ENCODE peak calls at places on chromosome 2, in six cellular contexts. M, U, O, N, A and Q are unnamed samples.

GRCh38 chr2:59734743-59735142 is 818.7 kb downstream of the BCL11A start:
- DNase-seq in A (no peak), M (no peak), O (no peak), N (no peak), U (no peak), Q (no peak)

GRCh38 chr2:232532406-232532805 is 6.4 kb downstream of the CHRND start:
- DNase-seq in U (no peak), A (no peak), O (no peak), M (no peak), N (no peak), Q (no peak)

GRCh38 chr2:151947524-151948165 is 119.4 kb upstream of the ARL5A start:
- DNase-seq in M (peak), O (peak), A (no peak), N (no peak), U (no peak), Q (no peak)

GRCh38 chr2:101782427-101782792 is 84.9 kb downstream of the MAP4K4 start:
- DNase-seq in N (no peak), M (no peak), O (no peak), A (no peak), U (no peak), Q (no peak)

GRCh38 chr2:218832081-218832480 is 478 bp upstream of the PRKAG3 start:
- DNase-seq in U (no peak), A (no peak), M (no peak), N (no peak), O (no peak), Q (no peak)

GRCh38 chr2:182379235-182379634 is 47.6 kb downstream of the PDE1A start:
- DNase-seq in U (no peak), A (no peak), N (no peak), O (peak), M (no peak), Q (no peak)

GRCh38 chr2:228447266-228447915 is 265.9 kb upstream of the SPHKAP start:
- DNase-seq in A (no peak), O (no peak), N (no peak), M (no peak), U (no peak), Q (no peak)

GRCh38 chr2:61736982-61737381 is 116.9 kb downstream of the FAM161A start:
- DNase-seq in N (no peak), O (no peak), A (no peak), M (no peak), U (no peak), Q (no peak)

GRCh38 chr2:60565472-60565871 is 12.0 kb upstream of the BCL11A start:
- DNase-seq in N (no peak), O (no peak), A (no peak), M (no peak), U (no peak), Q (no peak)

GRCh38 chr2:207230261-207231105 is 64.7 kb upstream of the KLF7 start:
- DNase-seq in U (no peak), N (no peak), O (peak), M (no peak), A (no peak), Q (no peak)

GRCh38 chr2:37869756-37870155 is 55.3 kb upstream of the RMDN2 start:
- DNase-seq in O (no peak), N (no peak), M (no peak), U (no peak), A (no peak), Q (no peak)

GRCh38 chr2:8457092-8457481 is 224.8 kb upstream of the ID2 start:
- DNase-seq in M (no peak), U (no peak), N (peak), A (no peak), O (no peak), Q (no peak)

GRCh38 chr2:1599301-1600085 is 144.8 kb downstream of the PXDN start:
- DNase-seq in U (no peak), M (no peak), O (no peak), N (no peak), A (no peak), Q (no peak)

GRCh38 chr2:101231937-101232336 is 20.7 kb upstream of the CNOT11 start:
- DNase-seq in A (no peak), N (no peak), M (no peak), O (no peak), U (no peak), Q (no peak)

GRCh38 chr2:195118276-195118675 is 538.8 kb upstream of the SLC39A10 start:
- DNase-seq in A (no peak), M (no peak), U (no peak), O (no peak), N (no peak), Q (no peak)

GRCh38 chr2:3160751-3161330 is 216.8 kb downstream of the EIPR1 start:
- DNase-seq in A (no peak), U (no peak), N (no peak), M (no peak), O (no peak), Q (no peak)

GRCh38 chr2:76599732-76600368 is 889.1 kb upstream of the GCFC2 start:
- DNase-seq in A (peak), O (peak), N (peak), U (peak), M (peak), Q (no peak)

GRCh38 chr2:198710562-198710961 is 747.2 kb downstream of the SATB2 start:
- DNase-seq in A (no peak), O (no peak), M (no peak), U (no peak), N (no peak), Q (no peak)

GRCh38 chr2:136257893-136258292 is 139.9 kb upstream of the CXCR4 start:
- DNase-seq in M (no peak), O (no peak), U (no peak), N (no peak), A (no peak), Q (no peak)

GRCh38 chr2:170895023-170895759 is 33.9 kb upstream of the GORASP2 start:
- DNase-seq in O (no peak), U (no peak), N (no peak), M (no peak), A (no peak), Q (no peak)

GRCh38 chr2:230899287-230899686 is 25.8 kb downstream of the GPR55 start:
- DNase-seq in U (no peak), O (no peak), N (no peak), M (peak), A (no peak), Q (peak)

GRCh38 chr2:167017021-167017420 is 128.7 kb downstream of the XIRP2 start:
- DNase-seq in A (no peak), M (no peak), O (no peak), U (no peak), N (no peak), Q (no peak)

GRCh38 chr2:20496069-20496468 is 49.2 kb downstream of the RHOB start:
- DNase-seq in A (no peak), O (no peak), M (no peak), N (no peak), U (no peak), Q (no peak)

GRCh38 chr2:113679457-113679856 is 52.4 kb downstream of the RABL2A start:
- DNase-seq in O (no peak), M (no peak), A (no peak), N (no peak), U (no peak), Q (no peak)

GRCh38 chr2:37453024-37453423 is 108.6 kb downstream of the QPCT start:
- DNase-seq in A (no peak), U (no peak), M (no peak), O (peak), N (no peak), Q (no peak)

GRCh38 chr2:241015439-241015838 is 17.0 kb downstream of the SNED1 start:
- DNase-seq in N (no peak), O (no peak), U (no peak), A (peak), M (peak), Q (peak)

GRCh38 chr2:240480834-240481623 is 45.6 kb downstream of the GPC1 start:
- DNase-seq in U (no peak), N (no peak), O (no peak), A (no peak), M (no peak), Q (peak)

GRCh38 chr2:96501471-96501874 is 3.7 kb downstream of the NEURL3 start:
- DNase-seq in A (no peak), N (peak), U (no peak), O (peak), M (no peak), Q (peak)

GRCh38 chr2:2021995-2022394 is 277.7 kb upstream of the PXDN start:
- DNase-seq in M (no peak), U (no peak), A (no peak), O (no peak), N (no peak), Q (peak)

GRCh38 chr2:207385076-207385475 is 144.7 kb upstream of the CREB1 start:
- DNase-seq in A (no peak), M (no peak), U (no peak), N (no peak), O (no peak), Q (no peak)

GRCh38 chr2:189609423-189609816 is 28.8 kb upstream of the SLC40A1 start:
- DNase-seq in N (no peak), M (no peak), U (no peak), A (no peak), O (no peak), Q (no peak)

GRCh38 chr2:237210297-237210696 is 124.6 kb downstream of the COPS8 start:
- DNase-seq in A (no peak), M (no peak), N (no peak), O (no peak), U (no peak), Q (peak)

GRCh38 chr2:199381531-199381930 is 76.2 kb downstream of the SATB2 start:
- DNase-seq in U (no peak), M (no peak), N (no peak), A (no peak), O (no peak), Q (no peak)

GRCh38 chr2:127041259-127041970 is 65.5 kb downstream of the BIN1 start:
- DNase-seq in N (no peak), O (no peak), A (no peak), M (no peak), U (no peak), Q (no peak)
- TF ChIP-seq CTCF in N (no peak), O (no peak), A (no peak), M (no peak), U (no peak), Q (no peak)

GRCh38 chr2:108034843-108035242 is 48.5 kb downstream of the SLC5A7 start:
- DNase-seq in M (no peak), O (no peak), A (no peak), U (no peak), N (no peak), Q (no peak)
- TF ChIP-seq CTCF in M (peak), O (no peak), A (no peak), U (no peak), N (no peak), Q (peak)

GRCh38 chr2:25714740-25715139 is 41.4 kb upstream of the DTNB start:
- DNase-seq in N (no peak), U (no peak), O (no peak), A (no peak), M (no peak), Q (no peak)
- TF ChIP-seq CTCF in N (no peak), U (no peak), O (no peak), A (no peak), M (no peak), Q (no peak)

GRCh38 chr2:174635747-174636399 is 38.3 kb upstream of the WIPF1 start:
- DNase-seq in O (no peak), U (no peak), N (no peak), M (no peak), A (no peak), Q (no peak)

GRCh38 chr2:174633621-174633927 is 36.0 kb upstream of the WIPF1 start:
- DNase-seq in U (no peak), M (no peak), N (no peak), O (peak), A (no peak), Q (no peak)

GRCh38 chr2:174635015-174635593 is 37.5 kb upstream of the WIPF1 start:
- DNase-seq in M (no peak), U (no peak), O (no peak), N (no peak), A (no peak), Q (no peak)

GRCh38 chr2:174632847-174633620 is 35.4 kb upstream of the WIPF1 start:
- DNase-seq in O (no peak), A (no peak), N (no peak), U (no peak), M (no peak), Q (no peak)

GRCh38 chr2:174634130-174635014 is 36.8 kb upstream of the WIPF1 start:
- DNase-seq in O (peak), N (peak), A (no peak), M (peak), U (no peak), Q (no peak)
- TF ChIP-seq CTCF in O (no peak), N (peak), A (no peak), M (no peak), U (no peak), Q (no peak)

DNA sequence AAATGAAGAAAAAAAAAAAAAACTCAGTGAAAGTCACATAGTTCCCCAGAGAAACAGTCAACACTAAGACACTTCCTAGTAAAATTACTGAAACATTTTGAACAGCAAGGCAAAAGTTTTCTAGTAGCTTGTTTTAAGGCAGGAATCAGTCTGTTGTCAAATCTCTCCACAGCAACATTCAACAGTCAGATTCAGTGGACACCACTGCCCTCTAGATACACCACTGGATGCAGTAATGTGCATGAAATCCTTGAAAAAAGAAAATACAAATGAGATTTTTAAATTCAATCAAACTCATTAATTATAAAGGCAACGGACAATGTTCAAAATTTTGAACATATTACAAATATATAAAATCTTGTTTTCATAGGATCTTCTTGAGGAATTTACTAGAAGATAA is 46.4 kb downstream of the GRB14 start:
- DNase-seq in N (no peak), M (no peak), U (no peak), O (peak), A (no peak), Q (no peak)
- TF ChIP-seq CTCF in N (no peak), M (no peak), U (no peak), O (peak), A (no peak), Q (peak)

DNA sequence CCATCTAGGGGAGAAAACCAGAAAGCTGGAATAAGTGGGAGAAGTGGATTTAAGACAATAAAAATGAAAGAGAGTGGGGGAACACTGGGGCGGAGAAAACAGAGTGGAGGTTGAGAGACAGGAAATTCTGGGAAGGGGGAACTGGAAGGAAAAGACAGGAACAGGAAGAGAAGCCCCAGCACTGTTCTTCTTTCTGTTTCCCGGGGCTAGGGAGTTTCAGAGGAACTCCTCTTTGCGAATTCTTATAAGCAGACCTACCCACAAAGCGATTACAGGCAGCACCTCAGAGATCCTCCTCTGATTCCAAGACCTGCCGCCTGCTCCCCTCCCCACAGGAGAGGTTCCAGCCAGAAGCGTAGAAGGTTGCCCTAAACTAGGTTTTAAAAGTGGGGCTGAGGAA is 13.2 kb downstream of the ST3GAL5 start:
- DNase-seq in N (no peak), U (no peak), O (no peak), M (no peak), A (no peak), Q (no peak)
- TF ChIP-seq CTCF in N (no peak), U (no peak), O (no peak), M (no peak), A (no peak), Q (no peak)

GRCh38 chr2:229865033-229865432 is 56.8 kb downstream of the TRIP12 start:
- DNase-seq in A (no peak), N (no peak), M (no peak), O (no peak), U (no peak), Q (no peak)

GRCh38 chr2:229873123-229873581 is 48.7 kb downstream of the TRIP12 start:
- DNase-seq in N (no peak), M (no peak), U (no peak), A (no peak), O (peak), Q (no peak)

GRCh38 chr2:229869226-229869625 is 52.6 kb downstream of the TRIP12 start:
- DNase-seq in U (no peak), O (no peak), N (no peak), M (no peak), A (no peak), Q (no peak)

GRCh38 chr2:229870903-229871650 is 50.7 kb downstream of the TRIP12 start:
- DNase-seq in U (peak), M (no peak), A (no peak), N (no peak), O (no peak), Q (no peak)

GRCh38 chr2:229868794-229869193 is 53.0 kb downstream of the TRIP12 start:
- DNase-seq in M (no peak), N (no peak), A (no peak), O (no peak), U (no peak), Q (no peak)
- TF ChIP-seq CTCF in M (no peak), N (no peak), A (no peak), O (no peak), U (no peak), Q (no peak)

DNA sequence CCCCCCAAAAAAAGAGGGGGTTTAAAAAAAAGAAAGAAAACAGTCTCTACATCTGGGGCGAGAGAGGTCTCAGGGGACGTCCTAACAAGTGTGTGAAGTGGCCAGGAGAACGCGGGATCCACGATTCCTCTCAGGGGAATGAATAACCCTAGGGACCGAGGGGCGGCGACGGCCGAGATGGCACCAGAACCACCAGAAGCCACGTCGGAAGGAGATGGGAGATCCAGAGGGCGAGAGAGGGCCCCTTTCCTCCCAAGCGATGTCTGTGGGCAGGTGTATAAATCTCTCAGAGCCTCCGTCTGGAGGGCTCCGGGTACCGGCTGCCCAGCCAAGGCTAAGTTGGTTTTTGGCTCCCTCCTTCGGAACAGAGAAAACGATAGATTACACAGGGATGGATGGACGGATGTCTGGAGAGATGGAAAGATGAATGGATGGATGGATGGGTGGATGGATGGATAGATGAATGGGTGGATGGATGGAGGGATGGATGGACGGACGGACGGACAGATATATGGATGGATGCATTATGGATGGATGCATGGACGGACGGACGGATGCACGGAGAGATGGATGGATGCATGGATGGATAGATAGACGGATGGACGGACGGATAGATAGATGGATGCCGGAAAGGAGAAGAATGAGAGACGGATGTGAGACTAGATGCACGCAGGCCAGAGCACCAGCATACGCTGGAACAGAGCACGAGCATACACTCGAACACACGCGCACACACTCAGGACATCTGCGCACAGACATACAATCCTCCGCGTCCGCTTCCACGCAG is 1.6 kb downstream of the EPHA4 start:
- DNase-seq in M (no peak), N (no peak), O (peak), A (no peak), U (no peak), Q (no peak)
- TF ChIP-seq CTCF in M (no peak), N (no peak), O (no peak), A (no peak), U (peak), Q (peak)

GRCh38 chr2:173291412-173291811 is 63.3 kb upstream of the CDCA7 start:
- DNase-seq in N (no peak), M (no peak), U (no peak), O (no peak), A (no peak), Q (no peak)

GRCh38 chr2:173299764-173300163 is 54.9 kb upstream of the CDCA7 start:
- DNase-seq in M (no peak), O (no peak), U (no peak), N (no peak), A (no peak), Q (no peak)

GRCh38 chr2:173298536-173299097 is 56.1 kb upstream of the CDCA7 start:
- DNase-seq in M (no peak), N (no peak), A (no peak), U (no peak), O (no peak), Q (no peak)

GRCh38 chr2:173300458-173300857 is 54.2 kb upstream of the CDCA7 start:
- DNase-seq in N (no peak), A (no peak), M (no peak), U (no peak), O (no peak), Q (no peak)

DNA sequence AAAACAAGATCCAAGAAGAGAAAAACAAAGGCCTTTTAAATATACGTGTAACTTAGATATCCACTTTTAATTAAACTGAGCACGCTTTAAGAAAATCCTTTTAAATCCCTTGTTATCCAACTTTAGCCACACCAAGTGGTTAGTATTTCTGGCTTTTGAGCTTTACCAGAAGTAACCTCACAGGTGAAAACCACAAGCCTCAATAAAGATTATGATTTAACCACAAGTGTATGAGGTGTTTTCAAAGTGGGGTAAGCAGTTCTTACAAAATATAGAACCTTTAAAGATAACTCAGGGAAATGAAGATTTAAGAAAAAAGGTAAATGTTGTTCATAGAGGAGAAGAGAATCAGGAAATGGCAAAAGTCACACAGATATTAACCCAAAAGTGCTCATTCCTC is 58.4 kb upstream of the CDCA7 start:
- DNase-seq in A (no peak), O (no peak), M (no peak), N (no peak), U (no peak), Q (no peak)
- TF ChIP-seq CTCF in A (no peak), O (no peak), M (no peak), N (no peak), U (no peak), Q (no peak)

GRCh38 chr2:106057206-106057605 is 136.9 kb downstream of the UXS1 start:
- DNase-seq in O (no peak), N (no peak), A (no peak), M (no peak), U (no peak), Q (no peak)
- TF ChIP-seq CTCF in O (no peak), N (no peak), A (no peak), M (no peak), U (no peak), Q (no peak)